ENCODE peak calls at places on chromosome 9, in nine cellular contexts. D, F, G, Z, I, T, P, W and E are unnamed samples.

GRCh38 chr9:90059436-90059835 is 454.6 kb downstream of the GADD45G start:
- DNase-seq in D (no peak), F (no peak), G (no peak), Z (no peak), I (no peak), T (no peak), P (no peak), W (no peak), E (no peak)

GRCh38 chr9:70352802-70353201 is 61.7 kb downstream of the KLF9 start:
- DNase-seq in D (no peak), F (no peak), G (peak), Z (peak), I (no peak), T (no peak), P (no peak), W (no peak), E (no peak)

GRCh38 chr9:8070779-8071444 is 271.3 kb upstream of the DMAC1 start:
- DNase-seq in D (no peak), F (no peak), G (no peak), Z (no peak), I (no peak), T (no peak), P (peak), W (no peak), E (no peak)

GRCh38 chr9:11338130-11338529 is 725.3 kb upstream of the PTPRD start:
- DNase-seq in D (no peak), F (no peak), G (no peak), Z (no peak), I (no peak), T (no peak), P (no peak), W (no peak), E (no peak)

GRCh38 chr9:105191508-105192118 is 52.8 kb upstream of the SLC44A1 start:
- DNase-seq in D (no peak), F (no peak), G (peak), Z (peak), I (peak), T (peak), P (no peak), W (peak), E (no peak)

GRCh38 chr9:37042421-37042820 is 8.4 kb upstream of the PAX5 start:
- DNase-seq in D (no peak), F (no peak), G (no peak), Z (no peak), I (no peak), T (no peak), P (no peak), W (no peak), E (no peak)

GRCh38 chr9:127083598-127083997 is 38.8 kb downstream of the ANGPTL2 start:
- DNase-seq in D (no peak), F (no peak), G (no peak), Z (no peak), I (peak), T (no peak), P (no peak), W (no peak), E (no peak)

GRCh38 chr9:104073770-104074133 is 20.4 kb upstream of the SMC2 start:
- DNase-seq in D (no peak), F (no peak), G (no peak), Z (no peak), I (no peak), T (no peak), P (no peak), W (no peak), E (no peak)

GRCh38 chr9:129320575-129321311 is 142.7 kb upstream of the IER5L start:
- DNase-seq in D (no peak), F (peak), G (peak), Z (peak), I (peak), T (peak), P (peak), W (peak), E (peak)

GRCh38 chr9:32782476-32783167 is 718 bp upstream of the TMEM215 start:
- DNase-seq in D (no peak), F (peak), G (no peak), Z (no peak), I (no peak), T (no peak), P (peak), W (no peak), E (no peak)
- H3K4me3 ChIP-seq in D (no peak), F (no peak), G (no peak), Z (peak), I (peak), T (no peak), P (peak), W (no peak), E (no peak)

DNA sequence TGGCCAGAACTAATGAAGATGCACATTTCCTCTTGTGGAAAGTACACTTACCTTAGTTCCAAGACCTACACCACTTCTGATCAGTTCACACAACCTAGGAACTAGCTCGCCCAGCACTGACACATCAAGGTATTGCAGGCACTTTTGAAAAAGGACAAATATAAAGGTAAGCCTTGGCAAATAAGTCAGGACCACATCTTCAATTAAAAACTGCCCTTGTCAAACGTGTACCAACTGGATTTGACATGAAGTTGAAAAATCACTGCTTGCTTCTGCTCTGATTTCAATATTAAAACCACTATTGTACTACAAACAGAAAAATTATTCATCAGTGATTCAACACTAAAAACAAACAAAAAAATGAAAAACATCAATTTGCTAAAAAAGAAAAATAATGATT is 45.0 kb upstream of the OR2K2 start:
- DNase-seq in D (peak), F (no peak), G (peak), Z (no peak), I (no peak), T (no peak), P (no peak), W (no peak), E (no peak)
- H3K4me3 ChIP-seq in D (no peak), F (no peak), G (no peak), Z (no peak), I (no peak), T (no peak), P (no peak), W (no peak), E (no peak)

GRCh38 chr9:136343121-136343883 is 16.0 kb downstream of the GPSM1 start:
- DNase-seq in D (no peak), F (peak), G (no peak), Z (no peak), I (no peak), T (peak), P (no peak), W (no peak), E (peak)

GRCh38 chr9:136340356-136341041 is 13.2 kb downstream of the GPSM1 start:
- DNase-seq in D (no peak), F (no peak), G (no peak), Z (no peak), I (no peak), T (no peak), P (no peak), W (no peak), E (no peak)

GRCh38 chr9:136342191-136343120 is 15.1 kb downstream of the GPSM1 start:
- DNase-seq in D (peak), F (peak), G (peak), Z (peak), I (peak), T (peak), P (peak), W (no peak), E (peak)

GRCh38 chr9:136341042-136341655 is 13.8 kb downstream of the GPSM1 start:
- DNase-seq in D (no peak), F (no peak), G (no peak), Z (no peak), I (peak), T (peak), P (no peak), W (no peak), E (peak)

DNA sequence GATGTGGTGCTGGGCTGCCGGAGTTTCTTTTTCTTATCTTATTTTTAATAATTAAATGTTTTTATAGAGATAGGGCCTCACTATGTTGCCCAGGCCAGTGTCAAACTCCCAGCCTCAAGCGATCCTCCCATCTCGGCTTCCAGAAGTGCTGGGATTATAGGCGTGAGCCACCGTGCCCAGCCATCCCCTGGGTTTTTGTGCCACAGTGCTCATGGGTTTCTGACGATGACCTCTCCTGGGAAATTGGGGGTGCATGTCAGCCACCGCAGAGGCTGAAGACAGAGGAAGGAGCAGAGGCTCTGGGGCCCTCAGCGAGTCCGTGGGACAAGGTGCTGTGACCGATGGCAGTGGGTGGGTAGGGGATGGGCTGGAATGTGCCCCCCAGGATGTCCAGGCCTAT is 14.4 kb downstream of the GPSM1 start:
- DNase-seq in D (no peak), F (no peak), G (no peak), Z (no peak), I (no peak), T (no peak), P (no peak), W (no peak), E (no peak)
- H3K4me3 ChIP-seq in D (no peak), F (no peak), G (no peak), Z (no peak), I (no peak), T (no peak), P (no peak), W (no peak), E (peak)

GRCh38 chr9:21557428-21557768 is 75.3 kb upstream of the IFNE start:
- DNase-seq in D (no peak), F (no peak), G (peak), Z (no peak), I (no peak), T (no peak), P (no peak), W (no peak), E (no peak)
- H3K4me3 ChIP-seq in D (peak), F (no peak), G (peak), Z (no peak), I (no peak), T (no peak), P (no peak), W (peak), E (peak)